ENCODE peak calls at places on chromosomes 7 and 10, in ten cellular contexts. S, F, H, J, V, R, E, D, Y and T are unnamed samples.

GRCh38 chr10:35336921-35337741 is 822 bp downstream of the CCNY start:
- DNase-seq in S (peak; percentile 43), F (no peak), H (no peak), J (peak; percentile 29), V (peak; percentile 27), R (no peak), E (peak; percentile 53), D (no peak), Y (peak; percentile 38), T (peak; percentile 33)

GRCh38 chr7:33087858-33088257 is 21.3 kb downstream of the RP9 start:
- DNase-seq in S (no peak), F (no peak), H (no peak), J (no peak), V (no peak), R (no peak), E (no peak), D (no peak), Y (no peak), T (no peak)

GRCh38 chr10:131781791-131782190 is 119.0 kb upstream of the PPP2R2D start:
- DNase-seq in S (no peak), F (no peak), H (no peak), J (no peak), V (no peak), R (no peak), E (no peak), D (no peak), Y (no peak), T (no peak)

GRCh38 chr10:132885451-132886210 is 56.7 kb downstream of the CFAP46 start:
- DNase-seq in S (no peak), F (no peak), H (no peak), J (no peak), V (no peak), R (no peak), E (no peak), D (no peak), Y (no peak), T (no peak)

GRCh38 chr7:374706-375490 is 84.9 kb downstream of the FOXL3 start:
- DNase-seq in S (no peak), F (no peak), H (no peak), J (no peak), V (no peak), R (no peak), E (peak; percentile 7), D (no peak), Y (no peak), T (no peak)

GRCh38 chr10:47367646-47368045 is 16.4 kb downstream of the ZNF488 start:
- DNase-seq in S (no peak), F (no peak), H (no peak), J (no peak), V (no peak), R (no peak), E (no peak), D (no peak), Y (no peak), T (no peak)

GRCh38 chr7:35762781-35763180 is 38.1 kb upstream of the SEPTIN7 start:
- DNase-seq in S (no peak), F (no peak), H (no peak), J (no peak), V (no peak), R (no peak), E (no peak), D (peak; percentile 21), Y (no peak), T (no peak)

GRCh38 chr10:59177862-59178235 is 1.4 kb downstream of the PHYHIPL start:
- DNase-seq in S (no peak), F (no peak), H (no peak), J (no peak), V (no peak), R (no peak), E (no peak), D (no peak), Y (no peak), T (no peak)

GRCh38 chr7:37440738-37441404 is 7.8 kb downstream of the ELMO1 start:
- DNase-seq in S (no peak), F (no peak), H (no peak), J (no peak), V (no peak), R (no peak), E (no peak), D (no peak), Y (no peak), T (no peak)

GRCh38 chr10:88062798-88063472 is 199.5 kb downstream of the PTEN start:
- DNase-seq in S (peak; percentile 88), F (no peak), H (no peak), J (peak; percentile 54), V (no peak), R (no peak), E (peak; percentile 40), D (peak; percentile 67), Y (peak; percentile 85), T (no peak)

GRCh38 chr7:20793258-20793657 is 6.6 kb upstream of the SP8 start:
- DNase-seq in S (no peak), F (no peak), H (no peak), J (no peak), V (no peak), R (no peak), E (no peak), D (no peak), Y (no peak), T (no peak)